ENCODE peak calls at places on chromosomes 7 and 10, in eight cellular contexts. P, V, Y, L, X, O, E and G are unnamed samples. For H3K4me1, the result is how much of the 10 kb centered on the place peaks cover.

GRCh38 chr10:88428442-88428841 is 154.7 kb downstream of the RNLS start:
- DNase-seq in P (no peak), V (peak), Y (no peak), L (no peak), X (peak), O (no peak), E (no peak), G (no peak)

GRCh38 chr10:49578392-49578791 is 31.7 kb upstream of the SLC18A3 start:
- DNase-seq in P (no peak), V (no peak), Y (no peak), L (no peak), X (no peak), O (no peak), E (no peak), G (no peak)

GRCh38 chr7:100122067-100122466 is 2.6 kb downstream of the CNPY4 start:
- DNase-seq in P (no peak), V (no peak), Y (no peak), L (no peak), X (no peak), O (no peak), E (no peak), G (no peak)

GRCh38 chr10:30028006-30028441 is 31.4 kb downstream of the JCAD start:
- DNase-seq in P (no peak), V (no peak), Y (peak), L (no peak), X (no peak), O (peak), E (peak), G (peak)

GRCh38 chr7:47401571-47402570 is 180.0 kb downstream of the TNS3 start:
- DNase-seq in P (no peak), V (no peak), Y (no peak), L (no peak), X (no peak), O (no peak), E (no peak), G (no peak)

GRCh38 chr7:31074403-31074802 is 22.3 kb downstream of the ADCYAP1R1 start:
- DNase-seq in P (no peak), V (no peak), Y (no peak), L (no peak), X (no peak), O (peak), E (peak), G (no peak)

GRCh38 chr10:43134126-43134905 is 3.9 kb upstream of the CSGALNACT2 start:
- DNase-seq in P (no peak), V (no peak), Y (no peak), L (no peak), X (no peak), O (no peak), E (no peak), G (no peak)

GRCh38 chr7:79090543-79090942 is 362.9 kb downstream of the MAGI2 start:
- DNase-seq in P (no peak), V (peak), Y (no peak), L (no peak), X (no peak), O (no peak), E (no peak), G (no peak)

GRCh38 chr10:48606530-48607355 is 1.9 kb upstream of the ARHGAP22 start:
- DNase-seq in P (peak), V (peak), Y (no peak), L (no peak), X (no peak), O (no peak), E (no peak), G (no peak)

GRCh38 chr7:7789551-7789988 is 71.2 kb upstream of the RPA3 start:
- DNase-seq in P (no peak), V (no peak), Y (no peak), L (no peak), X (no peak), O (no peak), E (no peak), G (no peak)

GRCh38 chr7:93747019-93747418 is 143.5 kb downstream of the TFPI2 start:
- DNase-seq in P (no peak), V (peak), Y (no peak), L (no peak), X (no peak), O (no peak), E (no peak), G (no peak)

GRCh38 chr10:6345404-6345803 is 142.7 kb downstream of the PFKFB3 start:
- DNase-seq in P (no peak), V (no peak), Y (no peak), L (no peak), X (no peak), O (no peak), E (no peak), G (no peak)
- H3K4me1 ChIP-seq in P (under half), V (under half), Y (under half), L (under half), X (under half), O (under half), E (under half), G (under half)

DNA sequence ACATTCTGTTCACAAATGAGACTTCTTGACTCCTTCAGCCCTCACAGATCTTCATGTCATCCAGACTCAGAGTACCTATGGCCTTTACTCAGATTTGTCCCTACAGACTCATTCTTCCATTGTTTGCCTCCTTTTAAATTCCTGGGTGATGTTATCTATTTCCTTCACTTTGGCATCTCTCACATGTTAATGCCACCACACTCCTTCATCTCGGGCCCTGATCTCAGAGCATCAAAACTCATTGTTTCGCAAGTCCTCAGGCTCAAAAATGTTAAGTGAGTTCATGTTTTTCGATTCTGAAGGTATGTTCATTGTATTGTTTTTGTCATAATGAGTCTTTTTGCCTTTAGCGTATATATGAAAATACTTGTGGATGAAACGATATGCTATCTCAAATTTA is 62.3 kb upstream of the AHR start:
- DNase-seq in P (no peak), V (no peak), Y (no peak), L (no peak), X (no peak), O (no peak), E (no peak), G (no peak)
- H3K4me1 ChIP-seq in P (under half), V (under half), Y (under half), L (under half), X (under half), O (under half), E (under half), G (under half)

GRCh38 chr10:1154531-1154930 is 98.3 kb downstream of the WDR37 start:
- DNase-seq in P (no peak), V (no peak), Y (no peak), L (no peak), X (no peak), O (no peak), E (no peak), G (no peak)

GRCh38 chr10:1153253-1153763 is 97.1 kb downstream of the WDR37 start:
- DNase-seq in P (peak), V (no peak), Y (no peak), L (no peak), X (no peak), O (no peak), E (no peak), G (no peak)

GRCh38 chr10:1155791-1156615 is 99.8 kb downstream of the WDR37 start:
- DNase-seq in P (no peak), V (no peak), Y (no peak), L (no peak), X (no peak), O (no peak), E (no peak), G (no peak)

GRCh38 chr10:1152386-1153252 is 96.4 kb downstream of the WDR37 start:
- DNase-seq in P (no peak), V (peak), Y (no peak), L (no peak), X (no peak), O (no peak), E (no peak), G (no peak)

GRCh38 chr10:1153805-1154351 is 97.7 kb downstream of the WDR37 start:
- DNase-seq in P (peak), V (no peak), Y (no peak), L (no peak), X (no peak), O (no peak), E (no peak), G (no peak)
- H3K4me1 ChIP-seq in P (under half), V (under half), Y (under half), L (under half), X (under half), O (under half), E (under half), G (under half)

GRCh38 chr10:97517096-97517750 is 18.5 kb downstream of the UBTD1 start:
- DNase-seq in P (no peak), V (no peak), Y (no peak), L (no peak), X (no peak), O (no peak), E (no peak), G (no peak)
- H3K4me1 ChIP-seq in P (under half), V (under half), Y (under half), L (under half), X (under half), O (half or more), E (half or more), G (under half)

GRCh38 chr10:112587709-112588108 is 140.7 kb downstream of the VTI1A start:
- DNase-seq in P (no peak), V (peak), Y (no peak), L (no peak), X (no peak), O (no peak), E (no peak), G (no peak)
- H3K4me1 ChIP-seq in P (under half), V (half or more), Y (under half), L (half or more), X (under half), O (under half), E (under half), G (under half)

DNA sequence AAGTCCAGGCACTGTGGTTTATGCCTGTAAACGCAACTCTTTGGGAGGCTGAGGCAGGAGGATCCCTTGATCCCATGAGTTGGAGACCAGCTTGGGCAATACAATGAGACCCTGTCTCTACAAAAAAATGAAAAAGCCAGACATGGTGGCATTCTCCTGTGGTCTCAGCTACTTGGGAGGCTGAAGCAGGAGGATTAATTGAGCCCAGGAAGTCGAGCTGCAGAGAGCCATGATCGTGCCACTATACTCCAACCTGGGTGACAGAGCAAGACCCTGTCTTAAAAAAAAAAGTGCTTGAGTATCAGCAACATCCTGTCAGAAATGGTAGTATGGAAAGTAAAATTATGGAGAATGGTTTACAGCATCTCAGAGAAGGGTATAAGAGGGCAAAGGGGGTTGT is 11.6 kb downstream of the APBB1IP start:
- DNase-seq in P (no peak), V (no peak), Y (no peak), L (no peak), X (no peak), O (no peak), E (no peak), G (no peak)
- H3K4me1 ChIP-seq in P (under half), V (under half), Y (half or more), L (under half), X (under half), O (under half), E (under half), G (half or more)

GRCh38 chr10:75730847-75731246 is 299.4 kb downstream of the LRMDA start:
- DNase-seq in P (no peak), V (no peak), Y (no peak), L (no peak), X (no peak), O (no peak), E (no peak), G (no peak)

GRCh38 chr10:75736889-75737610 is 305.6 kb downstream of the LRMDA start:
- DNase-seq in P (no peak), V (no peak), Y (no peak), L (no peak), X (no peak), O (no peak), E (no peak), G (no peak)

DNA sequence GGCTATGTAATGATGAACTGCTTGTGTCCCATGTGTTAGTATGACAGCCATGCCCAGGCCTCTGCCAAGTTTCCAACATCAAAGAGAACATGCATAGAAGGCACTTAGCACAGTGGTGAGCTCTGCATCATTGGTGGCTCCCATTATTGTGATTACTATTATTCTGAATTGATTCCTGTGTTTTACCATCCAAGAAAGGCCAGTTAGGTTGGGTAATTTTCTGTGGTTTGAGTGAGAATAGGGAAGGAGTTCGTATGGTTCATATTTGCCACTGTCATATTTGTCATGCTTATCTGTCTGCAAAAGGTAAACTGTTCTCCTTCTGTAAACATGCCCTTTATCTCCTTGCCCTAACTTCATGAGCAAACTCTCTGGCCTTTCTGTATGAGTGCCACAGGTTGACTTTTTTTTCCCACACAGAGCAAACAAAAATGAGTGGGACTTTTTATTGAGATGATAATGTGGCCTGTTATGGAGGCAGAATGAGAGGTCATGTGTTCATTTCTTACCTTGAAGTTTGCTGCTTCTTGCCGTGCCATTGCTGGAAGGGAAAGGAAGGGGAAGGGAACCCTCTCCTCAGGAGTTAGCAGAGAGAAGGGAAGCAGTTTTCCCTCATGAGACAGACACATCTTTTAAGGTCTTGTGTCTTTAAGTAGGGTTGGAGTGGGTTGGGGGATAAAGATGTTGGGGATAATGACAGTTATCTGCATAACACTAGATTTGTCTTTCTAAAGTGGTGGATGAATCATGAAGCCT is 301.9 kb downstream of the LRMDA start:
- DNase-seq in P (no peak), V (no peak), Y (no peak), L (no peak), X (no peak), O (no peak), E (no peak), G (no peak)
- H3K4me1 ChIP-seq in P (under half), V (under half), Y (under half), L (under half), X (under half), O (under half), E (under half), G (under half)

GRCh38 chr10:124219655-124220054 is 126.3 kb upstream of the CHST15 start:
- DNase-seq in P (no peak), V (no peak), Y (no peak), L (no peak), X (no peak), O (no peak), E (no peak), G (no peak)
- H3K4me1 ChIP-seq in P (under half), V (under half), Y (under half), L (under half), X (under half), O (under half), E (under half), G (under half)